ENCODE peak calls at places on chromosomes 2 and 18, in six cellular contexts. One of them, this sample, is unnamed.

GRCh38 chr18:33495278-33495677 is 54.8 kb upstream of the CCDC178 start:
- DNase-seq in adrenal gland: peak
- DNase-seq in body of pancreas: no peak
- DNase-seq in HCT116: no peak
- DNase-seq in A549: no peak
- DNase-seq in uterus: no peak
- DNase-seq in this sample: peak

GRCh38 chr2:36174920-36175319 is 180.7 kb upstream of the CRIM1 start:
- DNase-seq in uterus: no peak
- DNase-seq in A549: no peak
- DNase-seq in body of pancreas: no peak
- DNase-seq in adrenal gland: no peak
- DNase-seq in HCT116: no peak
- DNase-seq in this sample: no peak

GRCh38 chr18:3261393-3262233 is at the start of gene MYL12B:
- DNase-seq in adrenal gland: peak
- DNase-seq in body of pancreas: peak
- DNase-seq in A549: peak
- DNase-seq in uterus: peak
- DNase-seq in HCT116: peak
- DNase-seq in this sample: peak

GRCh38 chr2:200705305-200705985 is 106.3 kb upstream of the BZW1 start:
- DNase-seq in HCT116: no peak
- DNase-seq in uterus: no peak
- DNase-seq in A549: peak
- DNase-seq in adrenal gland: no peak
- DNase-seq in body of pancreas: no peak
- DNase-seq in this sample: no peak

GRCh38 chr18:64037812-64038414 is 68.0 kb downstream of the SERPINB8 start:
- DNase-seq in HCT116: peak
- DNase-seq in body of pancreas: no peak
- DNase-seq in adrenal gland: no peak
- DNase-seq in uterus: no peak
- DNase-seq in A549: peak
- DNase-seq in this sample: peak

GRCh38 chr18:22069916-22070315 is 99.5 kb upstream of the GATA6 start:
- DNase-seq in HCT116: no peak
- DNase-seq in adrenal gland: no peak
- DNase-seq in body of pancreas: peak
- DNase-seq in A549: no peak
- DNase-seq in uterus: no peak
- DNase-seq in this sample: no peak

GRCh38 chr18:36350211-36350610 is 52.7 kb downstream of the FHOD3 start:
- DNase-seq in uterus: no peak
- DNase-seq in A549: no peak
- DNase-seq in HCT116: no peak
- DNase-seq in body of pancreas: no peak
- DNase-seq in adrenal gland: no peak
- DNase-seq in this sample: no peak

GRCh38 chr2:203535784-203536590 is 886 bp upstream of the RAPH1 start:
- DNase-seq in HCT116: no peak
- DNase-seq in A549: no peak
- DNase-seq in uterus: no peak
- DNase-seq in body of pancreas: no peak
- DNase-seq in adrenal gland: no peak
- DNase-seq in this sample: peak

GRCh38 chr2:105541189-105542050 is 142.6 kb upstream of the FHL2 start:
- DNase-seq in HCT116: no peak
- DNase-seq in uterus: no peak
- DNase-seq in adrenal gland: no peak
- DNase-seq in A549: no peak
- DNase-seq in body of pancreas: no peak
- DNase-seq in this sample: no peak

GRCh38 chr2:152594022-152594712 is 123.1 kb downstream of the PRPF40A start:
- DNase-seq in A549: no peak
- DNase-seq in uterus: no peak
- DNase-seq in body of pancreas: no peak
- DNase-seq in adrenal gland: peak
- DNase-seq in HCT116: no peak
- DNase-seq in this sample: peak

GRCh38 chr2:27627963-27628766 is 647 bp downstream of the CCDC121 start:
- DNase-seq in body of pancreas: peak
- DNase-seq in uterus: no peak
- DNase-seq in HCT116: peak
- DNase-seq in A549: peak
- DNase-seq in adrenal gland: peak
- DNase-seq in this sample: peak

GRCh38 chr2:27624943-27625342 is 3.9 kb downstream of the CCDC121 start:
- DNase-seq in adrenal gland: no peak
- DNase-seq in uterus: no peak
- DNase-seq in body of pancreas: no peak
- DNase-seq in A549: no peak
- DNase-seq in HCT116: no peak
- DNase-seq in this sample: no peak

DNA sequence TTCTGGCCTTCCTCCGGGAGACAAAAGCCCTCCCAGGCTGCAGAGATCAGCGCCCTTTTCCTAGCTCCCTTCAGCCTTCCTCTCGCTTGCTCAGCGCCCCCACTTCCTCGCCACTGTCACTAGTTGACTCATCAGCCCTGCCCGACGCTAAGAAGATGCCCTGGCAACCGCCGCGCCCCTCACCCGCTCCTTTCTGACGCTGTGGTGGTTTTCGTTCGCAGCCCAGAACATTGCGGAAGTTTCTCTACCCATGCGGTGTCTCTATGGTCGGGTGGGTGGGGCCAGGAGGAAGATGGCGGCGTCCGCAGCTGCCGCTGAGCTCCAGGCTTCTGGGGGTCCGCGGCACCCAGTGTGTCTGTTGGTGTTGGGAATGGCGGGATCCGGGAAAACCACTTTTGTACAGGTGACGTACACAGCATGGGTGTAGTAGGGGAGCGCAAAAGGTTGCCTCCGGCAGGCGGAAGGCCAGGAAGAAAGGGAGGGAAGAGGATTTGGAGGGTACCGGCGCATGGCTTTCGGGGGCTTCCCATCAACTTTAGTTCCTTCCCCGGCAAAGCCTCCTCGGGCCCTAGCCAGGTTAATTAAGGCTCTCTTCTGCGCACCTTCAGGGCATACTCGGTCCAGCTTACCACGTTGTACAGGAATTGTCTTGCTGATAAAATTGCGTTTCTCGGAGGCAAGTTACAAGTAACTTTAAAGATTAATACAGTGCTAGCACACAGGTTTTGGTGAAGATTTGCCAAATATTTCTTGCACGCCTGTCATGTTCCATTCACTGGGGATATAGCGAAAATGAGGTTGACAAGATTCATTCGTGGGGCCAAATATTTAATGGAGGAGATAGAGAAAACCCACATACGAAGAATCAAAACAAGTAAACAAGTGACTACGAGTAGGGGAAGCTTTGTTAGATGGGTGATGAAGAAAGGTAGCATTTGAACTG is at the start of the genes CCDC121 and GPN1:
- DNase-seq in body of pancreas: peak
- DNase-seq in HCT116: peak
- DNase-seq in adrenal gland: peak
- DNase-seq in A549: peak
- DNase-seq in uterus: peak
- DNase-seq in this sample: peak
- TF ChIP-seq POLR2A in body of pancreas: peak
- TF ChIP-seq POLR2A in HCT116: peak
- TF ChIP-seq POLR2A in adrenal gland: peak
- TF ChIP-seq POLR2A in A549: peak
- TF ChIP-seq POLR2A in uterus: peak
- TF ChIP-seq POLR2A in this sample: peak

GRCh38 chr2:62505649-62506420 is at the start of gene TMEM17:
- DNase-seq in A549: peak
- DNase-seq in body of pancreas: peak
- DNase-seq in uterus: peak
- DNase-seq in adrenal gland: peak
- DNase-seq in HCT116: peak
- DNase-seq in this sample: peak
- TF ChIP-seq POLR2A in A549: peak
- TF ChIP-seq POLR2A in body of pancreas: peak
- TF ChIP-seq POLR2A in uterus: peak
- TF ChIP-seq POLR2A in adrenal gland: peak
- TF ChIP-seq POLR2A in HCT116: peak
- TF ChIP-seq POLR2A in this sample: peak

GRCh38 chr2:232447638-232448472 is 8.1 kb upstream of the ALPI start:
- DNase-seq in adrenal gland: no peak
- DNase-seq in uterus: no peak
- DNase-seq in A549: no peak
- DNase-seq in body of pancreas: no peak
- DNase-seq in HCT116: no peak
- DNase-seq in this sample: no peak
- TF ChIP-seq POLR2A in adrenal gland: no peak
- TF ChIP-seq POLR2A in uterus: no peak
- TF ChIP-seq POLR2A in A549: no peak
- TF ChIP-seq POLR2A in body of pancreas: no peak
- TF ChIP-seq POLR2A in HCT116: no peak
- TF ChIP-seq POLR2A in this sample: no peak

GRCh38 chr2:84908948-84909713 is 3.7 kb downstream of the TMSB10 start:
- DNase-seq in A549: no peak
- DNase-seq in adrenal gland: no peak
- DNase-seq in HCT116: no peak
- DNase-seq in uterus: no peak
- DNase-seq in body of pancreas: no peak
- DNase-seq in this sample: no peak
- TF ChIP-seq POLR2A in A549: no peak
- TF ChIP-seq POLR2A in adrenal gland: no peak
- TF ChIP-seq POLR2A in HCT116: no peak
- TF ChIP-seq POLR2A in uterus: no peak
- TF ChIP-seq POLR2A in body of pancreas: no peak
- TF ChIP-seq POLR2A in this sample: peak

DNA sequence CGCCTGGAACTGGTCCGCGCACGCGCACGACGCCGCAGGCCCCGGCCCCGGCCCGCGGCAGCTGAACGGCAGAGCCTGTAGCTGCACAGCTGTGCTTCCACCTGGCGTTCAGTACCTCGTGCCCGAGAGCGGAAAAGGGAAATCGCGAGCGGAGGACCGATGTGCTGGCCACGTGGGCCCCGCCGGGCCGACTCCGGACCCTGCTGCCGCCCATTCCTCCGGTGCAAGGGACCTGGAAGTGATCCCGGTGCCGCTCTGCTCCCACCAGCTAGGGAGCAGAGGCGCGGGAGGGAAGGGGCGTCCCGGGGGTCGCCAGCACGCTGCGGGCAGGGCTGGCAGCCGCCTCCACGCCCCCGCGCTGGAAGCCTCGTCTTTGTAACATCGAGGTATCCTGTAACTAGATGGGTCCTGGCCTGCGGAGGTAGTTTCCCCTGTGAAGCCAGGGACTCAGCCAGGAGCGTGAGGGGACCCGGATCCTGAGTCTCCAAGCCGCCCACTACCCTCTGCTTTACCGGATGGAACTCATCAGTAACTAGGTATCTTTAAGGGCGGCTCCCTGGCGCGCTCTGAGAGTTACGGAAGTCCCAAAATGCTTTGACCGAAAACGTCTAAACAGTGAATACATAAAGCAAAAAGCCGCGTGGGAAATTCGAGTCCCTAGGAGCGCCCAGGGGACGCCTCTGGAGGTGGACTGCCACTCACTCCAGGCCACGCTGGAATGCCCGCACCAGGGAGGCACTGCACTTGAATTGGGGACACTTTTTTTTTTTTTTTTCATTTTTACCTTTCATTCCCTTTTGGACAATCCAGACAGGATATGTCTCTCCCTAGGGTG is 736 bp upstream of the ODC1 start:
- DNase-seq in uterus: peak
- DNase-seq in A549: peak
- DNase-seq in HCT116: peak
- DNase-seq in body of pancreas: peak
- DNase-seq in adrenal gland: peak
- DNase-seq in this sample: peak
- TF ChIP-seq POLR2A in uterus: no peak
- TF ChIP-seq POLR2A in A549: peak
- TF ChIP-seq POLR2A in HCT116: peak
- TF ChIP-seq POLR2A in body of pancreas: peak
- TF ChIP-seq POLR2A in adrenal gland: peak
- TF ChIP-seq POLR2A in this sample: peak

GRCh38 chr2:191001624-191002023 is 12.3 kb downstream of the STAT1 start:
- DNase-seq in uterus: no peak
- DNase-seq in A549: no peak
- DNase-seq in body of pancreas: no peak
- DNase-seq in adrenal gland: no peak
- DNase-seq in HCT116: no peak
- DNase-seq in this sample: no peak
- TF ChIP-seq POLR2A in uterus: no peak
- TF ChIP-seq POLR2A in A549: no peak
- TF ChIP-seq POLR2A in body of pancreas: no peak
- TF ChIP-seq POLR2A in adrenal gland: no peak
- TF ChIP-seq POLR2A in HCT116: no peak
- TF ChIP-seq POLR2A in this sample: no peak

DNA sequence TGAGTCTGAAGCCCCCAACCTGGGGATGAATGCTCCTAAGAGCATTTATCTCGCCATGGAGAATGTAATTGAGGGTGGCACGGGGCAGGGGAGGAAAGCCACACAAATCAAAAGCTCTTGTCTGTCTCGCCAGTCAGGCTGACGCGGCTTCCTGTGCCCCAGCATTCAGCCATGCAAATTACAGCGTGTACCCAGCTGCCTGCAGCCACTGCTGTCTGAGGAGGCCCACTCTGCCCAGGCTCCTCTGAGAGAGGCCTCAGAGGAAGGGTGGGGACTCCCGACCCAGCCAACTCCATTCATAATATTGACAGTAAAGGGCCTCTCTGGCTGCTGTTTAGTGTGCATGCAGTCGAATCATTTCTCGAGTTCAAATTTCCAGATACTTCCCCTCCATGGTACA is 22.0 kb downstream of the SMAD7 start:
- DNase-seq in uterus: no peak
- DNase-seq in A549: no peak
- DNase-seq in body of pancreas: peak
- DNase-seq in HCT116: no peak
- DNase-seq in adrenal gland: peak
- DNase-seq in this sample: no peak
- TF ChIP-seq POLR2A in uterus: no peak
- TF ChIP-seq POLR2A in A549: no peak
- TF ChIP-seq POLR2A in body of pancreas: no peak
- TF ChIP-seq POLR2A in HCT116: no peak
- TF ChIP-seq POLR2A in adrenal gland: peak
- TF ChIP-seq POLR2A in this sample: no peak

GRCh38 chr2:131492418-131493198 is 411 bp upstream of the MZT2A start:
- DNase-seq in uterus: peak
- DNase-seq in A549: peak
- DNase-seq in adrenal gland: peak
- DNase-seq in HCT116: peak
- DNase-seq in body of pancreas: peak
- DNase-seq in this sample: peak
- TF ChIP-seq POLR2A in uterus: no peak
- TF ChIP-seq POLR2A in A549: peak
- TF ChIP-seq POLR2A in adrenal gland: peak
- TF ChIP-seq POLR2A in HCT116: no peak
- TF ChIP-seq POLR2A in body of pancreas: peak
- TF ChIP-seq POLR2A in this sample: peak